ENCODE peak calls at places on chromosome 12, in six cellular contexts. N is psoas muscle; T is lower lobe of right lung; D is CD4-positive, CD25-positive, alpha-beta regulatory T cell; O is right atrium auricular region; V is heart left ventricle. B is an unnamed sample.

GRCh38 chr12:1929241-1929984 is 11.0 kb upstream of the CACNA2D4 start:
- DNase-seq in N (no peak), T (peak), D (no peak), O (peak), V (no peak), B (no peak)

GRCh38 chr12:56162468-56163290 is 4.5 kb downstream of the MYL6 start:
- DNase-seq in N (no peak), T (no peak), D (no peak), O (no peak), V (no peak), B (no peak)

GRCh38 chr12:57203201-57203600 is 13.4 kb upstream of the NXPH4 start:
- DNase-seq in N (no peak), T (no peak), D (no peak), O (no peak), V (no peak), B (no peak)

GRCh38 chr12:131390408-131391100 is 320.3 kb upstream of the SFSWAP start:
- DNase-seq in N (no peak), T (no peak), D (no peak), O (no peak), V (no peak), B (peak)

GRCh38 chr12:104720346-104721064 is 237.6 kb downstream of the SLC41A2 start:
- DNase-seq in N (no peak), T (no peak), D (peak), O (no peak), V (no peak), B (peak)

GRCh38 chr12:31498424-31498823 is 92.5 kb downstream of the DENND5B start:
- DNase-seq in N (no peak), T (no peak), D (no peak), O (no peak), V (no peak), B (no peak)

GRCh38 chr12:45407967-45408743 is 192.3 kb downstream of the ANO6 start:
- DNase-seq in N (no peak), T (no peak), D (no peak), O (no peak), V (no peak), B (no peak)

GRCh38 chr12:15691372-15691771 is 97.8 kb downstream of the EPS8 start:
- DNase-seq in N (no peak), T (no peak), D (no peak), O (no peak), V (no peak), B (no peak)

GRCh38 chr12:57619434-57620244 is 8.4 kb downstream of the ARHGEF25 start:
- DNase-seq in N (no peak), T (no peak), D (no peak), O (no peak), V (no peak), B (peak)

GRCh38 chr12:54306925-54307731 is 6.3 kb upstream of the NFE2 start:
- DNase-seq in N (peak), T (peak), D (no peak), O (peak), V (peak), B (no peak)

GRCh38 chr12:89936631-89937030 is 228.0 kb upstream of the ATP2B1 start:
- DNase-seq in N (no peak), T (no peak), D (no peak), O (no peak), V (no peak), B (no peak)

GRCh38 chr12:112349440-112349839 is 32.8 kb downstream of the HECTD4 start:
- DNase-seq in N (no peak), T (no peak), D (no peak), O (no peak), V (no peak), B (no peak)

GRCh38 chr12:121293603-121294002 is 2.9 kb downstream of the CAMKK2 start:
- DNase-seq in N (no peak), T (no peak), D (no peak), O (no peak), V (no peak), B (no peak)

GRCh38 chr12:12542964-12543363 is 19.7 kb downstream of the DUSP16 start:
- DNase-seq in N (no peak), T (no peak), D (no peak), O (no peak), V (no peak), B (no peak)

GRCh38 chr12:24839268-24839791 is 109.6 kb downstream of the BCAT1 start:
- DNase-seq in N (no peak), T (no peak), D (no peak), O (no peak), V (no peak), B (no peak)
- H3K27ac ChIP-seq in N (no peak), T (no peak), D (no peak), O (no peak), V (no peak), B (no peak)

GRCh38 chr12:46659032-46659703 is 166.6 kb downstream of the SLC38A4 start:
- DNase-seq in N (no peak), T (no peak), D (no peak), O (no peak), V (no peak), B (peak)
- H3K4me3 ChIP-seq in N (peak), T (no peak), D (no peak), O (no peak), V (no peak), B (no peak)

DNA sequence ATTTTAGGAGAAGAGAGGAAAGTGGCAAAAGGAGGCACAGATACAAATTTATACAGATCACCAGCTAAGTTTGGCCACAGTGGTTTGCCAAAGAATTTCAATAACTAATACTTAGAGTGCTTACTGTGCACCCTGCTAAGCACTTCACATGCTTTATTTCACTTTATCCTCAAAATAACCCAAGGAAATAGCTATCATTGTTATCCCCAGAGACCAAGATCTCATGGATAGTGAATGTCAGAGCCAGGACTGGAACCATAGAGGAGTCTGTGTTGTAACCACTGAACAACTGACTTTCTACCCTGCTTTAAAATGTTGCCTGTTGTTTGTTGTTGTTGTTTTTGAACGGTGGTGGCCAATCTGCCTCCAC is 1.3 kb upstream of the TCP11L2 start:
- DNase-seq in N (no peak), T (no peak), D (no peak), O (no peak), V (no peak), B (no peak)
- H3K27ac ChIP-seq in N (peak), T (peak), D (peak), O (peak), V (peak), B (peak)

DNA sequence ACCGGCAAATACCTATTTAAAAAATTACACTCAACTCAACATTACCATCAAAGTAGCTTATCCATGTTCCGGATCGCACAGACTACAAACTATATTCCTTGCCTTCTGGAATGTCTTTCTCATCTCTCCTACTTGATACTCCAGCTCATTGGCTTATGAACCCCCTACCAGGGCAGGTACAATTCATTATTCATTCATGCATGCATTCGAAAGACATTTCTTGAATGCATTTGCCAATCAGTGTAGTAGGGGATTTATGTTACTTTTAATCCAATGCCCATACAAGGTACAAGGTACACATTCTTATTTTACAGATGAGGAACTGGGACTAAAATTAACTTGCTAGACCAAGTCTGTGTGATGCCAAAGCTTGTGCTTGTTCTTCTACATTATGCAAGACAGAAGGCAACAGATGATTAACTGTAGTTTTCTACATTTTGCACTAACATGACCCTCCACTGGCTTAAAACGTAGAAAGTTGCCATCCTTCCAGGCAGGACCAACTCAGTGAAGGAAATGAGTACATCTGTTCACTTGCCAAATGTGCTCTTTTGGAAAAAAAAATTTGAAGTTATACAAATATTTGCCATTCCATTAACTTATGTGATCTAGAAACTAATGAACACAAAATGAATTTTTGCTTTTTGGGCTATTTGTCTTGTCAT is 53.7 kb upstream of the KCNJ8 start:
- DNase-seq in N (no peak), T (no peak), D (no peak), O (no peak), V (no peak), B (no peak)
- H3K4me3 ChIP-seq in N (no peak), T (no peak), D (no peak), O (no peak), V (no peak), B (no peak)

GRCh38 chr12:110248096-110248447 is 33.0 kb upstream of the ATP2A2 start:
- DNase-seq in N (no peak), T (no peak), D (no peak), O (peak), V (no peak), B (no peak)

GRCh38 chr12:110245278-110245868 is 35.7 kb upstream of the ATP2A2 start:
- DNase-seq in N (no peak), T (peak), D (peak), O (peak), V (no peak), B (no peak)

GRCh38 chr12:110244829-110245228 is 36.2 kb upstream of the ATP2A2 start:
- DNase-seq in N (no peak), T (no peak), D (no peak), O (peak), V (peak), B (no peak)

GRCh38 chr12:110247340-110248095 is 33.5 kb upstream of the ATP2A2 start:
- DNase-seq in N (peak), T (no peak), D (no peak), O (peak), V (peak), B (no peak)

DNA sequence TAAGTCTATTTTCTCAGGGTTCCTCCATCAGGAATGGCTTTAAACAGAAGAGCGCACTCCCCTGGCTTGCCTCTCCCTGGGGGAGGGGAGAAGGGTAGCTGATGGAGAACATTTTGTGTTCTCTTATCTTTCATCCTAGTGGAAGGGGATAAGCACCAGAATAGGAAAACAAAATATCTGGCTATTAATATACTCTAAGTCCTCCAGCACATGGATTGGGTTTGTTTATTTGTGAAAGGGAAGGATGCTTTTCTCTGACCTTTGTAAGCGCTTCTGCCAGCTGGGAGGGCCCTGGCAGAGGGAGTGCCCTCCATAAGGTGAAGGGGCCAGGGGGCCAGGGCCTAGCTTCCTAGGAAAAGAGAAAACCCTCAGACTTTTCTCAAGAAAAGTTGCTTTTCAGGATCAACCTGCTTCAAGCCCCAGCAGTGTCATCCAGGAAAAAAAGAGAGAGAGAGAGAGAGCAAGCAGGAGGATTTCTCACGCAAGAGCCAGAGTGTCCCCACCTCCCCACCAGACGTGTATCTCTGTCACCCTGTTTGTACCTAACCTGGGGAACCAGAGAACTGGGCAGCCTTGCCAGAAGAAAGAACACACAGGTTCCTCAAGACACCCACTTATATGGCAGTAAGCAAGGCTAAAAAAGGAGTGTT is 34.2 kb upstream of the ATP2A2 start:
- DNase-seq in N (no peak), T (no peak), D (no peak), O (peak), V (peak), B (no peak)
- H3K27ac ChIP-seq in N (peak), T (peak), D (no peak), O (peak), V (peak), B (peak)

DNA sequence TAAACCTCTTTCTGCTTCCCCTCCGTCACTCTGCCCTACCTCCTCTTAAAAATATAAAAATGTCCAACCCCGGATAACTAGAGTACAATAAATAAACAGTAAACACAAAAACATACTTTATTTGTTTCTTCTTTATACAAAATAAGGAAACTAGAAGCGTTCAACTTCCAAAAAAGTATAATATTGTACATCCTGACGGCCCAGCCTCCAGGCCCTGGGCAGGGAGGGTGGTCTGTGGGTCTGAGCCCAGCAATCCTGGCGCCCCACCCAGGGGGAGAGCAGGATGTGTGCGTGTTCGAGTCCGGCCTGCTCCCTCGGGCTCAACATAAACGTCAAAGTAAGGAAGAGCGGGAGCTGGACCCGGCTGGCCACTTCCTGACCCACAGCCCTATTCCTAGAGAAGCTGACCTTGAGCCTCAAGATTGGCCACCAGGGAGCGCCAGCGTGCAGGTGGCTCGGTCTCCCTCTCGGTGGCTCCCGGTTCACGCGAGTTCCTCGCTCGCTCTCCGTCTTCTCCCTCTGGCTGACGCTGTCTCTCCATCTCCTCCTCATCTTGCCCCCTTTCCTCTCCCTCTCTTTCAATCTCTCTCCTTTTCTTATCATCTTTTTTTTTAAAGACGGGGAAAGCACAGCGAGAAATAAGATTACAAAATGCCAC is 9.4 kb downstream of the LHX5 start:
- DNase-seq in N (peak), T (peak), D (peak), O (peak), V (peak), B (peak)
- H3K4me3 ChIP-seq in N (peak), T (peak), D (peak), O (no peak), V (no peak), B (peak)

GRCh38 chr12:26372856-26373255 is 177.5 kb downstream of the SSPN start:
- DNase-seq in N (no peak), T (no peak), D (no peak), O (no peak), V (no peak), B (no peak)

GRCh38 chr12:26370098-26370497 is 174.7 kb downstream of the SSPN start:
- DNase-seq in N (no peak), T (no peak), D (no peak), O (no peak), V (no peak), B (no peak)

GRCh38 chr12:26373606-26374495 is 178.5 kb downstream of the SSPN start:
- DNase-seq in N (no peak), T (no peak), D (no peak), O (no peak), V (no peak), B (no peak)

GRCh38 chr12:26368331-26368730 is 173.0 kb downstream of the SSPN start:
- DNase-seq in N (no peak), T (no peak), D (no peak), O (no peak), V (no peak), B (no peak)

GRCh38 chr12:26369588-26369987 is 174.2 kb downstream of the SSPN start:
- DNase-seq in N (no peak), T (no peak), D (no peak), O (no peak), V (no peak), B (peak)
- H3K27ac ChIP-seq in N (no peak), T (no peak), D (no peak), O (no peak), V (no peak), B (no peak)

GRCh38 chr12:108852674-108853073 is 4.7 kb downstream of the SSH1 start:
- DNase-seq in N (no peak), T (no peak), D (no peak), O (peak), V (peak), B (peak)
- H3K4me3 ChIP-seq in N (peak), T (peak), D (no peak), O (no peak), V (peak), B (no peak)

GRCh38 chr12:25013061-25013460 is 64.2 kb upstream of the BCAT1 start:
- DNase-seq in N (no peak), T (no peak), D (no peak), O (no peak), V (no peak), B (no peak)
- H3K27ac ChIP-seq in N (no peak), T (no peak), D (no peak), O (no peak), V (no peak), B (no peak)

DNA sequence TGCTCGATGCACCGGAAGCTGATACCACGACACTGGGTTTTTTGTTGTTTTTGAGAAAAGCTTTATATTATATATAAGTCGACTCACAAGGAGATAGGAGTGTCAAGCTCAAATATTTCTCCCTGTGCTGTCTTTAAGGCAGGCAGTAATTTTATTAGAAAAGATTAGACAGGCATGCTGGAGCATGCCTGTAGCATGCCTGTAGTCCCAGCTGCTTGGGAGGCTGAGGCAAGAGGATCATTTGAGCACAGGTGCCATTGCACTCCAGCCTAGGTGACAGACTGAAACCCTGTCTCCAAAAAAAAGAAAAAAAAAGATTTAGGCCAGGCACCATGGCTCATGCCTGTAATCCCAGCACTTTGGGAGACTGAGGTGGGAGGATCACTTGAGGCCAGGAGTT is 51.8 kb downstream of the GNS start:
- DNase-seq in N (no peak), T (no peak), D (no peak), O (no peak), V (no peak), B (no peak)
- H3K4me3 ChIP-seq in N (no peak), T (no peak), D (no peak), O (no peak), V (no peak), B (no peak)